ENCODE peak calls at places on chromosomes 3 and 15, in four cellular contexts. I, S, O and B are unnamed samples. For H3K36me3, H3K79me2 and H4K20me1, the result is how much of the 10 kb centered on the place peaks cover.

GRCh38 chr3:89740029-89740880 is 632.8 kb downstream of the EPHA3 start:
- DNase-seq in I (no peak), S (no peak), O (no peak), B (peak)

GRCh38 chr15:99427210-99427609 is 138.6 kb upstream of the MEF2A start:
- DNase-seq in I (no peak), S (no peak), O (no peak), B (no peak)

GRCh38 chr3:111726788-111727305 is 131.7 kb upstream of the ZBED2 start:
- DNase-seq in I (no peak), S (no peak), O (no peak), B (no peak)

GRCh38 chr3:195540526-195540925 is 2.6 kb downstream of the PPP1R2 start:
- DNase-seq in I (peak), S (no peak), O (no peak), B (no peak)

GRCh38 chr3:194740859-194741486 is 55.3 kb downstream of the FAM43A start:
- DNase-seq in I (no peak), S (peak), O (no peak), B (peak)

GRCh38 chr3:124424396-124424795 is 305.9 kb upstream of the UMPS start:
- DNase-seq in I (no peak), S (no peak), O (no peak), B (no peak)

GRCh38 chr3:71069797-71070196 is 513.7 kb downstream of the FOXP1 start:
- DNase-seq in I (peak), S (peak), O (no peak), B (peak)

GRCh38 chr3:111751961-111752360 is 107.1 kb upstream of the PHLDB2 start:
- DNase-seq in I (no peak), S (no peak), O (no peak), B (peak)

GRCh38 chr3:49786357-49787181 is at the start of gene IP6K1:
- DNase-seq in I (peak), S (peak), O (peak), B (peak)

GRCh38 chr15:58517682-58518525 is 86.1 kb downstream of the LIPC start:
- DNase-seq in I (peak), S (no peak), O (no peak), B (no peak)

GRCh38 chr3:48476426-48477053 is 27.4 kb downstream of the SHISA5 start:
- DNase-seq in I (no peak), S (no peak), O (no peak), B (no peak)

GRCh38 chr3:73504255-73504654 is 120.5 kb downstream of the PDZRN3 start:
- DNase-seq in I (no peak), S (no peak), O (no peak), B (no peak)

GRCh38 chr3:165185707-165186327 is 10.4 kb downstream of the SLITRK3 start:
- DNase-seq in I (peak), S (peak), O (no peak), B (peak)

GRCh38 chr3:13200951-13201350 is 127.7 kb upstream of the IQSEC1 start:
- DNase-seq in I (peak), S (no peak), O (peak), B (no peak)

GRCh38 chr15:99955181-99955525 is 221.9 kb upstream of the LYSMD4 start:
- DNase-seq in I (no peak), S (no peak), O (no peak), B (peak)

DNA sequence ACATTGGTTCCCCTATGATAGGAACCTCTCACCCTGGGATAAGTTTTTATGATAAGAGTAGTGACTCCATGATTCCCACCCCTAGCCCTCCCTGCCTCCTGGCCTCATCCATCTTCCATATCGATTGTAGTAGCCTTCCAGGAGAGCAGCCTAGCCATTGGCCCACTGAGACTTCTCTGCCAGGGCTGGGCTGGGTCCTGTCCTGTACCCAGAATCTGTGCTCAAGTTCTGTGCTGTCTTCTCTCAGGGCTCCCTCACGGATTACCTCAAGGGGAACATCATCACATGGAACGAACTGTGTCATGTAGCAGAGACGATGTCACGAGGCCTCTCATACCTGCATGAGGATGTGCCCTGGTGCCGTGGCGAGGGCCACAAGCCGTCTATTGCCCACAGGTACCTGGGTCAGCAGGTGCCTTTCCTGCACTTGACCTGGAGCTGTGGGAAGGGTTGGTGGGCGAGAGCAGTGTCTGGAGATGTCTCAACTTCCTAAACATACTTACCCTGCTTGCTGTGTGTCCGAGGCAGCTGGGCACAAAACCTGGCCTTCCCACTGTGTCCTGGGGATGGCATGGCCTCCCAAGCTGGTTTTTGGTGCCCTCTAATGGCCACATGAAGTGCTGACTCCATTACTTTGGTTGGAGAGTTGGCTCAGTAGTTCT is 16.6 kb upstream of the EXOG start:
- DNase-seq in I (peak), S (peak), O (peak), B (peak)
- H3K36me3 ChIP-seq in I (under half), S (under half), O (under half), B (under half)

GRCh38 chr15:68330461-68330860 is 52.9 kb downstream of the FEM1B start:
- DNase-seq in I (no peak), S (no peak), O (no peak), B (no peak)
- H3K79me2 ChIP-seq in I (under half), S (under half), O (under half), B (under half)

GRCh38 chr3:134772591-134772990 is 22.5 kb upstream of the EPHB1 start:
- DNase-seq in I (no peak), S (no peak), O (no peak), B (no peak)

GRCh38 chr3:134771962-134772361 is 23.1 kb upstream of the EPHB1 start:
- DNase-seq in I (no peak), S (no peak), O (no peak), B (no peak)

GRCh38 chr3:134776518-134776917 is 18.5 kb upstream of the EPHB1 start:
- DNase-seq in I (no peak), S (no peak), O (no peak), B (no peak)

GRCh38 chr3:134777341-134777740 is 17.7 kb upstream of the EPHB1 start:
- DNase-seq in I (no peak), S (no peak), O (no peak), B (no peak)

DNA sequence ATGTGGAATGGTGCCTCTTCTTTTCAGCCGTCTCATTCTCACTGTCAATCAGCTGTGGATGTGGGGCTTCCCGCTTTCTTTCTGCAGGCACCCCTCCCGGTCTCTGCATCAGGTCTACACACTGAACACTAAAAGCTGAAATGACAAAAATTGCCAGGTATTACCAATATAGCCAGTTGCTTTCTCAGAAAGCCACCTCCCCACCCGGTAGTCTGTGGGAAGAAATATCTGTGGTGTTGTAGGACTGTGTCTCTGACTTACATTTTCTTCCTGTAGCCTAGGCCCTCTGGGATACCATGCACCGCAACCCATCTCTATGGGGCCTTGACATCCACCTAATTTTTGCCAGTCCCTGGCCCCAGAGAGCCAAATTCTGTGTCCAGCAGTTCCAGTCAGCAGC is 19.2 kb upstream of the EPHB1 start:
- DNase-seq in I (no peak), S (no peak), O (no peak), B (no peak)
- H4K20me1 ChIP-seq in I (under half), S (under half), O (under half), B (under half)

DNA sequence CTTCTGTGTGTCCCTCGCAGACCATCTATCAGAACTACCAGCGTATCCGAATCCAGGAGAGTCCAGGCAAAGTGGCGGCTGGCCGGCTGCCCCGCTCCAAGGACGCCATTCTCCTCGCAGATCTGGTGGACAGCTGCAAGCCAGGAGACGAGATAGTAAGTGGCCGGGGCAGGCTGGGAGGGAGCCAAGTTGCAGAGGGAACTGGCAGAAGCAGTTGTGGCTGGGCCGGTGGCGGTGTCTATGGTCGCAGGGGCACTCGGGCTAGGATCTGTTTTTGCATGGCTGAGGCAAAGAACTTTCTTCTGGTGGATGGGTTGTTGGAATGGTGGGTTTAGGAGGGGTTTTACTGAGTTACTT is 10.1 kb downstream of the MCM2 start:
- DNase-seq in I (no peak), S (no peak), O (no peak), B (no peak)
- H3K36me3 ChIP-seq in I (half or more), S (under half), O (half or more), B (under half)

GRCh38 chr3:63933459-63933858 is 21.3 kb upstream of the SCAANT1 start:
- DNase-seq in I (peak), S (no peak), O (no peak), B (no peak)

GRCh38 chr3:63932509-63933212 is 20.5 kb upstream of the SCAANT1 start:
- DNase-seq in I (no peak), S (no peak), O (no peak), B (no peak)

GRCh38 chr3:63934041-63934440 is 21.9 kb upstream of the SCAANT1 start:
- DNase-seq in I (no peak), S (no peak), O (no peak), B (peak)

GRCh38 chr3:63934484-63934883 is 22.3 kb upstream of the SCAANT1 start:
- DNase-seq in I (no peak), S (no peak), O (no peak), B (no peak)

DNA sequence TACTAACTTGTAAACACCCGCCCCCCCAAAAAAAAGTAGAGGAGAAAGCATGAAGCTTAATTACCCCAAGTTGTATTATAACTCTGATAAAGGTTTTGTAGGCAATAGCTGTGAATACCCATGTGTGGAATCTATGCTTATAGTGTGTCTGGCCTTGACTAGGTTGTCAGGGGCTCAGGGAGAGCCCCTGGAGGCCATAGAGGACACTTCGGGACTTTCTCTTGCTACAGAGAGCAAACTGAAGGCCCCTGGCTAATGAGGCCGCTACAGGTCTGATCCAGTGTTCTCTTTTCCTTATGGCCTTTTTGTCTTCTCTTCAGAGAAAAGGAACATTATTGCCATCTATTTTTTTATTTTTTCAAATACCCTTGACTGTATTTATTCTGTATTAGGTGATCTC is 19.1 kb upstream of the SCAANT1 start:
- DNase-seq in I (no peak), S (no peak), O (no peak), B (no peak)
- H3K79me2 ChIP-seq in I (half or more), S (half or more), O (under half), B (under half)

DNA sequence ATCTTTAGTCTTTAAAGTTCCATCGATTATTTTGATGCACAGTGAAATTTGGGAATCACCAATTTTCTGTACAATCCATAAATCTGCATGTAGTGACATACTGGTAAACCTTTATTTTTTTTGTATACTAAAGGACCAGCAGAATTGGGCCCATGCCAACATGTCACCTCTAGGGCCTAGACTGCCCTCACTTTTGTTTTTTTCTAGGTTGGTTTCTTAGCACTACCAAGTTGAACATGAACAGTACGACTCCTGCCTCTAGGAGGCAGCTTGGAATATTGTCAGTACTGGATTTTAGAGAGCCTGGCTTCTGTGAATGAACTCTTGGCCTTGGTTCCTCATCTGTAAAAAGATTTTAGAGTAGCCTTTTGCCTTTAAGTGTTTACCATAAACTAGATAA is 32.3 kb downstream of the NKIRAS1 start:
- DNase-seq in I (no peak), S (no peak), O (no peak), B (no peak)
- H4K20me1 ChIP-seq in I (under half), S (under half), O (under half), B (under half)

GRCh38 chr3:128111147-128111546 is 12.5 kb downstream of the RUVBL1 start:
- DNase-seq in I (no peak), S (no peak), O (no peak), B (no peak)
- H3K36me3 ChIP-seq in I (half or more), S (under half), O (half or more), B (under half)

GRCh38 chr15:90035835-90036220 is 34.7 kb downstream of the ZNF710 start:
- DNase-seq in I (no peak), S (no peak), O (no peak), B (no peak)
- H3K79me2 ChIP-seq in I (under half), S (under half), O (under half), B (under half)